ENCODE peak calls at places on chromosomes 2 and 18, in nine cellular contexts. Q is Peyer's patch; J is PC-3; R is heart right ventricle; F is heart left ventricle; O is naive thymus-derived CD4-positive, alpha-beta T cell; U is A673; T is GM23338; I is PC-9. E is an unnamed sample. For H3K36me3, the result is how much of the 10 kb centered on the place peaks cover.

GRCh38 chr2:102708847-102709559 is 52.8 kb upstream of the TMEM182 start:
- DNase-seq in Q (no peak), J (peak), R (no peak), F (no peak), O (no peak), U (no peak), T (no peak), I (peak), E (no peak)

GRCh38 chr2:115083216-115083615 is 640.8 kb downstream of the DPP10 start:
- DNase-seq in Q (no peak), J (peak), R (no peak), F (no peak), O (no peak), U (no peak), T (peak), I (no peak), E (peak)

GRCh38 chr2:235827585-235827992 is 333.7 kb downstream of the AGAP1 start:
- DNase-seq in Q (no peak), J (peak), R (no peak), F (no peak), O (no peak), U (no peak), T (no peak), I (peak), E (no peak)

GRCh38 chr2:43848174-43848573 is 9.4 kb downstream of the ABCG8 start:
- DNase-seq in Q (no peak), J (peak), R (no peak), F (no peak), O (no peak), U (no peak), T (no peak), I (no peak), E (peak)

GRCh38 chr18:28036481-28036880 is 140.4 kb downstream of the CDH2 start:
- DNase-seq in Q (no peak), J (no peak), R (no peak), F (no peak), O (no peak), U (no peak), T (no peak), I (no peak), E (no peak)

GRCh38 chr2:43676322-43677050 is at the start of gene C1GALT1C1L:
- DNase-seq in Q (peak), J (no peak), R (peak), F (peak), O (no peak), U (peak), T (peak), I (peak), E (peak)

GRCh38 chr2:172985139-172985874 is 90.3 kb upstream of the MAP3K20 start:
- DNase-seq in Q (no peak), J (peak), R (no peak), F (peak), O (no peak), U (no peak), T (no peak), I (peak), E (no peak)

GRCh38 chr2:242035858-242036652 is 166.5 kb downstream of the RTP5 start:
- DNase-seq in Q (no peak), J (no peak), R (no peak), F (no peak), O (no peak), U (no peak), T (no peak), I (no peak), E (no peak)

GRCh38 chr2:137675584-137676327 is 288.5 kb upstream of the HNMT start:
- DNase-seq in Q (no peak), J (peak), R (no peak), F (no peak), O (no peak), U (no peak), T (no peak), I (no peak), E (no peak)

DNA sequence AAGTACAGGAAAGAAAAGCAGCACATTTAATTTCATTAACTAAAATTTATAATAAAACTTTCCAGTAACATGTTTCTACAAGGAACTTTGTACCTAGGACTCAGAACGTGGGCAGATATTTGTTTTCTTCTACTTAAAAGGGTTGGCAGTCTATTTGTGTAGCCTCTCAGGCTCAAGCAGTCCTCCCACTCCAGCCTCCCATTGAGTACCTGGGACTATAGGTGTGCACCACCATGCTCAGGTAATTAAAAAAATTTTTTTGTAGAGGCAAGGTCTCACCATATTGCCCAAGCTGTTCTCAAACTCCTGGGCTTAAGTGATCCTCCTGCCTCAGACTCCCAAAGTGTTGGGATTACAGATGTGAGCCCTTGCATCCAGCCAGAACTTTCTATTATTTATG is 36.8 kb downstream of the UGP2 start:
- DNase-seq in Q (no peak), J (no peak), R (no peak), F (no peak), O (no peak), U (no peak), T (no peak), I (no peak), E (no peak)
- H3K36me3 ChIP-seq in Q (under half), J (under half), R (under half), F (under half), O (under half), U (under half), T (under half), I (under half), E (under half)

GRCh38 chr18:58611471-58612131 is 17.3 kb downstream of the ALPK2 start:
- DNase-seq in Q (no peak), J (no peak), R (no peak), F (no peak), O (no peak), U (peak), T (peak), I (peak), E (peak)
- H3K4me3 ChIP-seq in Q (no peak), J (no peak), R (no peak), F (no peak), O (no peak), U (no peak), T (no peak), I (peak), E (no peak)

GRCh38 chr2:170950221-170950737 is 21.2 kb downstream of the GORASP2 start:
- DNase-seq in Q (no peak), J (no peak), R (no peak), F (no peak), O (no peak), U (no peak), T (no peak), I (no peak), E (no peak)
- H3K36me3 ChIP-seq in Q (under half), J (half or more), R (under half), F (half or more), O (half or more), U (half or more), T (half or more), I (half or more), E (under half)

DNA sequence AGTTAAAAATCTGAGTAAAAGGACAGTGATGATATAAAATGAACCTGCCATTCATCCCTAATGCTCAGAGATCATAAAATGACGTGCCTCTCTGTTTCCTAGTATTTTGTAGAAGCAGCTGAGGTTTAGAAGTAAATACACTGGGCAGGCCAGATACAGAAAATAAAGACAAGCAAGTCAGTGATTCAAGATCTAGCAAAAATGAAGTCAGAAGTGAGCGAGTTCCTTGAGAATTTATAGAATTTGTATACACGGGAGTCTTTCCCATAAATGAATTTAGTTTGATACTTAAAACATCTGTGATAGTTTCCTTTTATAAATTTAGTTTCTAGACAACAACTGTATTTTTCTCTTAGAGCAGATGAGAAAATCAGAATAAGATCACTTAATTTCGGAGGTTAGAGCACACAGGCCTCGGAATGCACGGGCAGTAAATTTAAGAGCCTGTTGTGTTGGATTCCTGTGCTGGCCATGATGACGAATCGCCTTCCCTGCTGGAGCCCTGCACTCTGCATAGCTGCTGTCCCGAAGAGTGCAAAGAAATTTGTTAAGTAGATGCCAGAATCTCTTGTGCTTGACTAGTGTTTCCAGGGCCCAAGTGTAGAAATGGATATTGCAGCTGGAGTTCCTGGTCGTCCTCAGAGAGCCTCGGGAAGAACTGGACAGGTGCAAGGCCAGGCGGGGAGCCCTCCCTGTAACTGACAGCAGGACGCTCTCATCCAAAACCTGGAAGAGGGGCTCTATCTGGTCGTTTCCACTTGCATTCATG is 83.7 kb upstream of the RBM44 start:
- DNase-seq in Q (no peak), J (peak), R (no peak), F (peak), O (no peak), U (no peak), T (peak), I (peak), E (peak)
- H3K4me3 ChIP-seq in Q (no peak), J (no peak), R (peak), F (no peak), O (no peak), U (no peak), T (no peak), I (no peak), E (no peak)

DNA sequence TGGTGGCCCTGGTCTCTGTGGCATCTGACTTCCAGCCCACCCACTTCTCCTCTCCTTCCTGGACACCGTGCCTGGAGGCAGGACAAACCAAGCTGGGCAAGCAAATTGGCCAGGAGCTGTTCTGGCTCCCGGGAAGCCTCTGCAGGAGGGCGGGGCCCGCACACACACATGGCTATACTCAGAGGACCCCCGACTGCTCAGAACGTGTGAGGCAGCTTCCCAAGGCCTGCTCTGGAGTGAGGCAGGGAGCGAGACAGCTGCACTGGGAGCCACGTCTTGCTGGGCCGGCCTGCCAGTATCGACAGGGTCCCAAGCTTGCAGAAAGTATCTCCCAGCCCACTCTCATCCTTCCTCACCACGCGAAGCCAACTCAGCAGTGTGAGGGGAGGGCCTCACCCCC is 257.3 kb downstream of the TWIST2 start:
- DNase-seq in Q (no peak), J (no peak), R (no peak), F (no peak), O (no peak), U (no peak), T (no peak), I (no peak), E (no peak)
- H3K36me3 ChIP-seq in Q (under half), J (under half), R (under half), F (half or more), O (half or more), U (under half), T (under half), I (under half), E (under half)

DNA sequence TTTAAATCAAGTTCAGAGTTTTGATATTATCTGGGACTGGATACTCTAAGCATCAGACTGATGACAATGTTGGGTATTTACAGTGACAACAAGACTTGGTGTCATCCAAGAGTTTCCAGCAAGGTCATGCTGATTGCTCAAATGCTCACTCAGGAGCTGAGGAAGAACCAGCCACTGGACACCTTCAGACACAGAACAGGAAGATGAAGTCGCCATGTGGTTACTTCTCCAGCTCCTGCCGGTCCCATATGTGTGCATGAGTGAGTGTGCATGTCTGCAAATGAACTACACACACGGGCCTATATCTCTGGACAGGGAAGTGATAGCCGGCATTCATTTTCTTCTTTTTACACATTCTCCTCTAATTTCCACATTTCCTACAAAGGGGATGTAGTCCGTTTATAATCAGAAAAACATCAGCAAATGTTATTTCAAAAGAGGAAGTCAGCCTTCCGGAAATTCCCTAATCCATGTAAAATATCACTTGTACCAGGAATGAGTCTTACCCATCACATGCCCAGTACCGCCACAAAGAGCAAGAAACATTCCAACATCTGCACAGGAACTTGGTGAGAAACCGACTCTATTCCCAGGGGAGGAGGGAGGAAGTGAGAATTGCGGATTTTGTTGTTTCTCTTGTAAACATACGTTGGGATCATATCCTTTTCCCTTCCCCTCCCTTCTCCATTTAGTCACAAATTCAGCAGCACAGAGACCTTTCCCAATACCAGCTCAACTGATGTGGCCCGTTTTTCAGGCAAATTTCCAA is 10.8 kb downstream of the RFX8 start:
- DNase-seq in Q (no peak), J (peak), R (peak), F (no peak), O (no peak), U (peak), T (no peak), I (no peak), E (no peak)
- H3K4me3 ChIP-seq in Q (no peak), J (no peak), R (no peak), F (no peak), O (no peak), U (no peak), T (no peak), I (no peak), E (no peak)

DNA sequence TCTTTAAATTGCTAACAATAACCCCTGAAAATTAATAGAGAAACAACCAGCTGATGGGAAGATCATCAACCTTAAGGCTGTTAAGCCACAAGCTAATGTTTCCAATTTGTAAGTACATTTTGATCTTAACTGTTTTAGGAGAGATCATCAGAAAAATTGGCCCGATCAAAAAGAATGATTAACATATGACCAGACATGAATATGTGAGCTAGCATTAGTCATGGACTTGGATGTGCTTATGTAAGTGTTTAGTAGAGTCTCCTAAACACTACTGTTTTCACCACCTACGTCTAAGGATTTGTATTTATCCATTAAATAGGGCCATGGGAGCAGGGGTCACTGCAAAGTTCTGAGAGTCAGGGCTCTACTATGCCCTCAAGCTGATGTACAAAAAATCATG is 4.3 kb downstream of the LMAN1 start:
- DNase-seq in Q (no peak), J (no peak), R (no peak), F (no peak), O (no peak), U (no peak), T (no peak), I (no peak), E (no peak)
- H3K36me3 ChIP-seq in Q (under half), J (half or more), R (under half), F (half or more), O (under half), U (half or more), T (half or more), I (half or more), E (under half)

GRCh38 chr2:45169339-45170190 is 160.3 kb upstream of the SIX2 start:
- DNase-seq in Q (no peak), J (peak), R (no peak), F (no peak), O (no peak), U (no peak), T (peak), I (peak), E (peak)
- H3K4me3 ChIP-seq in Q (no peak), J (peak), R (peak), F (peak), O (no peak), U (peak), T (peak), I (peak), E (peak)

GRCh38 chr2:46979611-46980010 is 64.0 kb upstream of the MCFD2 start:
- DNase-seq in Q (no peak), J (no peak), R (no peak), F (peak), O (peak), U (no peak), T (no peak), I (no peak), E (no peak)
- H3K36me3 ChIP-seq in Q (under half), J (under half), R (under half), F (under half), O (under half), U (under half), T (under half), I (under half), E (under half)

GRCh38 chr2:157526070-157526469 is 82.2 kb upstream of the CYTIP start:
- DNase-seq in Q (no peak), J (no peak), R (no peak), F (no peak), O (no peak), U (no peak), T (peak), I (no peak), E (no peak)
- H3K4me3 ChIP-seq in Q (no peak), J (no peak), R (no peak), F (no peak), O (no peak), U (no peak), T (no peak), I (no peak), E (no peak)